ENCODE peak calls at places on chromosomes 5 and 9, in ten cellular contexts. C is BE2C; S is neural progenitor cell; E is A549; D is activated CD8-positive, alpha-beta T cell treated with anti-CD3 and anti-CD28 coated beads for 36 hours; J is fibroblast of lung; X is dorsolateral prefrontal cortex; V is stomach; K is retinal pigment epithelial cell; H is AG09319. I is an unnamed sample.

GRCh38 chr5:146395233-146395632 is 51.9 kb upstream of the TCERG1 start:
- DNase-seq in C (no peak), S (peak; percentile 36), E (no peak), D (no peak), J (no peak), X (no peak), V (no peak), K (no peak), H (no peak), I (no peak)

GRCh38 chr5:88884435-88884877 is 1.5 kb upstream of the MEF2C start:
- DNase-seq in C (no peak), S (no peak), E (no peak), D (no peak), J (no peak), X (no peak), V (no peak), K (no peak), H (no peak), I (no peak)

GRCh38 chr5:61702784-61703183 is 370.7 kb downstream of the ZSWIM6 start:
- DNase-seq in C (no peak), S (no peak), E (no peak), D (no peak), J (no peak), X (no peak), V (no peak), K (no peak), H (no peak), I (no peak)

GRCh38 chr5:177132504-177133118 is 962 bp upstream of the NSD1 start:
- DNase-seq in C (peak; percentile 26), S (peak; percentile 84), E (no peak), D (peak; percentile 50), J (peak; percentile 29), X (no peak), V (no peak), K (no peak), H (no peak), I (no peak)

GRCh38 chr5:134574521-134574920 is 49.1 kb downstream of the JADE2 start:
- DNase-seq in C (no peak), S (no peak), E (no peak), D (no peak), J (no peak), X (no peak), V (no peak), K (no peak), H (no peak), I (no peak)

GRCh38 chr5:10838038-10838437 is 77.0 kb upstream of the DAP start:
- DNase-seq in C (no peak), S (no peak), E (no peak), D (peak; percentile 37), J (peak; percentile 65), X (no peak), V (no peak), K (no peak), H (no peak), I (no peak)

GRCh38 chr5:60346391-60346790 is 353.6 kb downstream of the DEPDC1B start:
- DNase-seq in C (no peak), S (no peak), E (no peak), D (no peak), J (no peak), X (no peak), V (no peak), K (no peak), H (no peak), I (no peak)

GRCh38 chr5:60207031-60207430 is 313.5 kb upstream of the PDE4D start:
- DNase-seq in C (no peak), S (no peak), E (no peak), D (no peak), J (no peak), X (no peak), V (no peak), K (no peak), H (no peak), I (peak; percentile 2)

GRCh38 chr5:16437974-16438373 is 27.6 kb downstream of the ZNF622 start:
- DNase-seq in C (no peak), S (no peak), E (peak; percentile 27), D (no peak), J (no peak), X (no peak), V (no peak), K (no peak), H (no peak), I (no peak)

GRCh38 chr9:121187681-121188305 is 13.9 kb downstream of the RAB14 start:
- DNase-seq in C (no peak), S (no peak), E (no peak), D (no peak), J (peak; percentile 42), X (no peak), V (no peak), K (no peak), H (no peak), I (no peak)

GRCh38 chr5:43839218-43839617 is 236.2 kb downstream of the NNT start:
- DNase-seq in C (no peak), S (no peak), E (no peak), D (no peak), J (peak; percentile 63), X (no peak), V (no peak), K (no peak), H (peak; percentile 4), I (no peak)

GRCh38 chr9:108756746-108757490 is 98.9 kb downstream of the ACTL7B start:
- DNase-seq in C (no peak), S (peak; percentile 35), E (no peak), D (no peak), J (no peak), X (no peak), V (no peak), K (no peak), H (no peak), I (no peak)

GRCh38 chr9:121717141-121717749 is 65.8 kb downstream of the DAB2IP start:
- DNase-seq in C (no peak), S (no peak), E (no peak), D (no peak), J (no peak), X (no peak), V (no peak), K (no peak), H (no peak), I (no peak)

GRCh38 chr5:126568206-126568755 is 26.7 kb downstream of the ALDH7A1 start:
- DNase-seq in C (no peak), S (no peak), E (no peak), D (no peak), J (no peak), X (no peak), V (peak; percentile 7), K (no peak), H (no peak), I (no peak)

GRCh38 chr9:93954436-93955355 is at the start of gene BARX1:
- DNase-seq in C (no peak), S (peak; percentile 71), E (no peak), D (no peak), J (no peak), X (no peak), V (no peak), K (no peak), H (no peak), I (no peak)

GRCh38 chr9:2859776-2860379 is 16.0 kb upstream of the PUM3 start:
- DNase-seq in C (peak; percentile 77), S (peak; percentile 83), E (peak; percentile 73), D (peak; percentile 71), J (peak; percentile 50), X (peak; percentile 51), V (peak; percentile 65), K (no peak), H (no peak), I (peak; percentile 33)
- TF ChIP-seq CTCF in C (peak; percentile 95), S (peak; percentile 89), E (peak; percentile 79), D (peak; percentile 71), J (peak; percentile 93), X (peak; percentile 65), V (peak; percentile 44), K (peak; percentile 96), H (peak; percentile 94), I (peak; percentile 55)

GRCh38 chr9:36764364-36765076 is 191.8 kb downstream of the MELK start:
- DNase-seq in C (no peak), S (peak; percentile 23), E (peak; percentile 24), D (no peak), J (no peak), X (no peak), V (no peak), K (no peak), H (no peak), I (no peak)

GRCh38 chr9:36763778-36764177 is 191.1 kb downstream of the MELK start:
- DNase-seq in C (no peak), S (no peak), E (no peak), D (no peak), J (no peak), X (no peak), V (no peak), K (no peak), H (no peak), I (no peak)

GRCh38 chr9:36760667-36761066 is 188.0 kb downstream of the MELK start:
- DNase-seq in C (no peak), S (no peak), E (no peak), D (no peak), J (no peak), X (no peak), V (no peak), K (no peak), H (no peak), I (no peak)

GRCh38 chr9:36765077-36765390 is 192.3 kb downstream of the MELK start:
- DNase-seq in C (peak; percentile 35), S (peak; percentile 10), E (no peak), D (peak; percentile 12), J (no peak), X (no peak), V (no peak), K (no peak), H (no peak), I (no peak)

GRCh38 chr9:36762958-36763357 is 190.3 kb downstream of the MELK start:
- DNase-seq in C (peak; percentile 78), S (no peak), E (no peak), D (no peak), J (no peak), X (no peak), V (no peak), K (no peak), H (no peak), I (no peak)
- TF ChIP-seq CTCF in C (peak; percentile 30), S (no peak), E (no peak), D (no peak), J (no peak), X (no peak), V (no peak), K (no peak), H (no peak), I (no peak)

GRCh38 chr5:132770476-132771159 is 6.4 kb downstream of the SEPTIN8 start:
- DNase-seq in C (no peak), S (peak; percentile 37), E (no peak), D (no peak), J (no peak), X (no peak), V (no peak), K (no peak), H (no peak), I (no peak)
- TF ChIP-seq CTCF in C (no peak), S (no peak), E (no peak), D (no peak), J (no peak), X (no peak), V (no peak), K (no peak), H (no peak), I (no peak)

GRCh38 chr5:175494271-175495183 is 16.2 kb downstream of the SFXN1 start:
- DNase-seq in C (no peak), S (no peak), E (peak; percentile 66), D (no peak), J (peak; percentile 63), X (no peak), V (no peak), K (no peak), H (no peak), I (no peak)
- TF ChIP-seq CTCF in C (no peak), S (no peak), E (no peak), D (no peak), J (no peak), X (no peak), V (no peak), K (no peak), H (no peak), I (no peak)

I was measured in heart right ventricle.